ENCODE peak calls at places on chromosomes 12 and 14, in six cellular contexts. One of them, this sample, is unnamed.

GRCh38 chr14:30108975-30109700 is 181.5 kb upstream of the PRKD1 start:
- DNase-seq in stimulated activated CD4-positive, alpha-beta T cell treated with anti-CD3 and anti-CD28 coated beads, Interleukin-4, amount 100 ng/mL, for 48 hours: no peak
- DNase-seq in foreskin fibroblast: peak
- DNase-seq in Right ventricle myocardium inferior: no peak
- DNase-seq in body of pancreas: no peak
- DNase-seq in cardiac septum: no peak
- DNase-seq in this sample: no peak

GRCh38 chr12:31004666-31005065 is 69.0 kb upstream of the DDX11 start:
- DNase-seq in stimulated activated CD4-positive, alpha-beta T cell treated with anti-CD3 and anti-CD28 coated beads, Interleukin-4, amount 100 ng/mL, for 48 hours: no peak
- DNase-seq in foreskin fibroblast: no peak
- DNase-seq in Right ventricle myocardium inferior: no peak
- DNase-seq in body of pancreas: no peak
- DNase-seq in cardiac septum: peak
- DNase-seq in this sample: no peak

GRCh38 chr14:96746101-96746500 is 51.1 kb upstream of the VRK1 start:
- DNase-seq in stimulated activated CD4-positive, alpha-beta T cell treated with anti-CD3 and anti-CD28 coated beads, Interleukin-4, amount 100 ng/mL, for 48 hours: no peak
- DNase-seq in foreskin fibroblast: no peak
- DNase-seq in Right ventricle myocardium inferior: no peak
- DNase-seq in body of pancreas: no peak
- DNase-seq in cardiac septum: no peak
- DNase-seq in this sample: no peak

GRCh38 chr14:87630808-87631207 is 362.2 kb downstream of the GALC start:
- DNase-seq in stimulated activated CD4-positive, alpha-beta T cell treated with anti-CD3 and anti-CD28 coated beads, Interleukin-4, amount 100 ng/mL, for 48 hours: no peak
- DNase-seq in foreskin fibroblast: no peak
- DNase-seq in Right ventricle myocardium inferior: no peak
- DNase-seq in body of pancreas: no peak
- DNase-seq in cardiac septum: no peak
- DNase-seq in this sample: no peak

GRCh38 chr12:8156845-8157244 is at the start of gene ZNF705A:
- DNase-seq in stimulated activated CD4-positive, alpha-beta T cell treated with anti-CD3 and anti-CD28 coated beads, Interleukin-4, amount 100 ng/mL, for 48 hours: no peak
- DNase-seq in foreskin fibroblast: peak
- DNase-seq in Right ventricle myocardium inferior: no peak
- DNase-seq in body of pancreas: no peak
- DNase-seq in cardiac septum: no peak
- DNase-seq in this sample: no peak

GRCh38 chr12:58877243-58877743 is 43.0 kb downstream of the LRIG3 start:
- DNase-seq in stimulated activated CD4-positive, alpha-beta T cell treated with anti-CD3 and anti-CD28 coated beads, Interleukin-4, amount 100 ng/mL, for 48 hours: no peak
- DNase-seq in foreskin fibroblast: peak
- DNase-seq in Right ventricle myocardium inferior: no peak
- DNase-seq in body of pancreas: peak
- DNase-seq in cardiac septum: no peak
- DNase-seq in this sample: no peak

GRCh38 chr14:74585406-74586335 is 26.4 kb downstream of the LTBP2 start:
- DNase-seq in stimulated activated CD4-positive, alpha-beta T cell treated with anti-CD3 and anti-CD28 coated beads, Interleukin-4, amount 100 ng/mL, for 48 hours: no peak
- DNase-seq in foreskin fibroblast: no peak
- DNase-seq in Right ventricle myocardium inferior: no peak
- DNase-seq in body of pancreas: no peak
- DNase-seq in cardiac septum: no peak
- DNase-seq in this sample: no peak

GRCh38 chr14:87690076-87690661 is 302.8 kb downstream of the GALC start:
- DNase-seq in stimulated activated CD4-positive, alpha-beta T cell treated with anti-CD3 and anti-CD28 coated beads, Interleukin-4, amount 100 ng/mL, for 48 hours: no peak
- DNase-seq in foreskin fibroblast: no peak
- DNase-seq in Right ventricle myocardium inferior: no peak
- DNase-seq in body of pancreas: no peak
- DNase-seq in cardiac septum: no peak
- DNase-seq in this sample: no peak

GRCh38 chr12:15580431-15580830 is 208.8 kb downstream of the EPS8 start:
- DNase-seq in stimulated activated CD4-positive, alpha-beta T cell treated with anti-CD3 and anti-CD28 coated beads, Interleukin-4, amount 100 ng/mL, for 48 hours: no peak
- DNase-seq in foreskin fibroblast: no peak
- DNase-seq in Right ventricle myocardium inferior: no peak
- DNase-seq in body of pancreas: no peak
- DNase-seq in cardiac septum: no peak
- DNase-seq in this sample: no peak

GRCh38 chr12:13008741-13009380 is 8.8 kb upstream of the HEBP1 start:
- DNase-seq in stimulated activated CD4-positive, alpha-beta T cell treated with anti-CD3 and anti-CD28 coated beads, Interleukin-4, amount 100 ng/mL, for 48 hours: no peak
- DNase-seq in foreskin fibroblast: no peak
- DNase-seq in Right ventricle myocardium inferior: no peak
- DNase-seq in body of pancreas: no peak
- DNase-seq in cardiac septum: no peak
- DNase-seq in this sample: no peak

This sample was measured in HCT116.